ENCODE peak calls at places on chromosomes 12 and 14, in five cellular contexts. N is stimulated activated CD8-positive, alpha-beta memory T cell treated with anti-CD3 and anti-CD28 coated beads, Interleukin-15, amount 100 ng/mL, for 1 hour; F is psoas muscle; O is endothelial cell of umbilical vein; Q is coronary artery. C is an unnamed sample.

GRCh38 chr14:101069666-101070362 is 166.3 kb upstream of the RTL1 start:
- DNase-seq in N (no peak), F (peak), O (no peak), Q (peak), C (no peak)

GRCh38 chr12:14696265-14696741 is at the start of gene GUCY2C:
- DNase-seq in N (no peak), F (no peak), O (no peak), Q (no peak), C (no peak)

GRCh38 chr14:70744631-70745030 is 64.7 kb downstream of the MAP3K9 start:
- DNase-seq in N (no peak), F (no peak), O (no peak), Q (no peak), C (no peak)

GRCh38 chr14:78921856-78922255 is 751.7 kb downstream of the NRXN3 start:
- DNase-seq in N (no peak), F (no peak), O (peak), Q (no peak), C (no peak)

GRCh38 chr12:68326720-68327119 is 5.4 kb downstream of the MDM1 start:
- DNase-seq in N (no peak), F (no peak), O (no peak), Q (no peak), C (no peak)

GRCh38 chr12:121190523-121191031 is 19.4 kb upstream of the P2RX4 start:
- DNase-seq in N (no peak), F (no peak), O (peak), Q (no peak), C (no peak)

GRCh38 chr14:50772361-50772760 is 58.6 kb downstream of the NIN start:
- DNase-seq in N (no peak), F (no peak), O (no peak), Q (no peak), C (no peak)

GRCh38 chr12:112328411-112329124 is 53.7 kb downstream of the HECTD4 start:
- DNase-seq in N (no peak), F (no peak), O (no peak), Q (no peak), C (no peak)

GRCh38 chr12:102371177-102371576 is 109.2 kb downstream of the IGF1 start:
- DNase-seq in N (no peak), F (no peak), O (no peak), Q (no peak), C (no peak)

GRCh38 chr12:106868982-106869381 is 86.7 kb upstream of the TMEM263 start:
- DNase-seq in N (no peak), F (no peak), O (no peak), Q (no peak), C (no peak)

GRCh38 chr12:2198088-2198501 is 145.3 kb downstream of the CACNA1C start:
- DNase-seq in N (no peak), F (no peak), O (no peak), Q (no peak), C (no peak)

GRCh38 chr14:72404998-72405397 is 472.8 kb downstream of the RGS6 start:
- DNase-seq in N (no peak), F (no peak), O (no peak), Q (no peak), C (no peak)

GRCh38 chr12:88805692-88806091 is 225.4 kb upstream of the KITLG start:
- DNase-seq in N (no peak), F (no peak), O (no peak), Q (no peak), C (no peak)

GRCh38 chr14:35897616-35898111 is 71.5 kb downstream of the BRMS1L start:
- DNase-seq in N (no peak), F (no peak), O (no peak), Q (no peak), C (no peak)

GRCh38 chr12:6778212-6778570 is 5.9 kb downstream of the LAG3 start:
- DNase-seq in N (no peak), F (peak), O (no peak), Q (no peak), C (no peak)

GRCh38 chr12:6792522-6793201 is 3.3 kb downstream of the CD4 start:
- DNase-seq in N (no peak), F (peak), O (no peak), Q (no peak), C (no peak)

GRCh38 chr14:92578511-92578910 is 64.9 kb downstream of the RIN3 start:
- DNase-seq in N (no peak), F (no peak), O (no peak), Q (no peak), C (no peak)

GRCh38 chr12:116544656-116545055 is 14.5 kb upstream of the MAP1LC3B2 start:
- DNase-seq in N (no peak), F (peak), O (no peak), Q (no peak), C (no peak)

GRCh38 chr12:127083028-127083949 is 1183.7 kb upstream of the TMEM132C start:
- DNase-seq in N (no peak), F (no peak), O (peak), Q (no peak), C (peak)

GRCh38 chr12:78671295-78671694 is 193.3 kb upstream of the SYT1 start:
- DNase-seq in N (no peak), F (no peak), O (peak), Q (no peak), C (peak)

GRCh38 chr14:65849558-65849957 is 437.0 kb downstream of the FUT8 start:
- DNase-seq in N (no peak), F (no peak), O (no peak), Q (no peak), C (no peak)

GRCh38 chr12:71090971-71091370 is 66.8 kb downstream of the TSPAN8 start:
- DNase-seq in N (no peak), F (no peak), O (no peak), Q (no peak), C (no peak)

GRCh38 chr12:94092516-94093241 is 55.7 kb upstream of the PLXNC1 start:
- DNase-seq in N (no peak), F (peak), O (no peak), Q (no peak), C (no peak)

GRCh38 chr12:123948401-123949117 is 24.1 kb downstream of the CCDC92 start:
- DNase-seq in N (no peak), F (no peak), O (no peak), Q (peak), C (no peak)

GRCh38 chr14:42980419-42980818 is 1373.7 kb downstream of the LRFN5 start:
- DNase-seq in N (no peak), F (no peak), O (no peak), Q (no peak), C (no peak)

GRCh38 chr14:68141531-68142088 is 322.0 kb downstream of the RAD51B start:
- DNase-seq in N (no peak), F (no peak), O (no peak), Q (no peak), C (no peak)

GRCh38 chr12:30462249-30462648 is 233.4 kb downstream of the IPO8 start:
- DNase-seq in N (no peak), F (no peak), O (no peak), Q (no peak), C (no peak)

GRCh38 chr12:9326085-9326484 is 117.9 kb upstream of the PZP start:
- DNase-seq in N (no peak), F (no peak), O (no peak), Q (no peak), C (no peak)

GRCh38 chr12:16622315-16622714 is 16.4 kb upstream of the LMO3 start:
- DNase-seq in N (no peak), F (no peak), O (no peak), Q (no peak), C (no peak)

GRCh38 chr14:76887196-76887595 is 61.0 kb downstream of the LRRC74A start:
- DNase-seq in N (no peak), F (no peak), O (no peak), Q (no peak), C (no peak)

C was measured in NCI-H460.